ENCODE peak calls at places on chromosome 6, in nine cellular contexts. M, C, D, B, Z, I, E, J and A are unnamed samples.

GRCh38 chr6:169096326-169096882 is 157.2 kb downstream of the THBS2 start:
- DNase-seq in M (no peak), C (no peak), D (no peak), B (no peak), Z (no peak), I (no peak), E (no peak), J (no peak), A (no peak)

GRCh38 chr6:88371480-88371879 is 205.3 kb upstream of the CNR1 start:
- DNase-seq in M (no peak), C (no peak), D (no peak), B (no peak), Z (no peak), I (no peak), E (no peak), J (no peak), A (no peak)

GRCh38 chr6:142881771-142882170 is 63.2 kb downstream of the HIVEP2 start:
- DNase-seq in M (no peak), C (peak), D (no peak), B (no peak), Z (no peak), I (no peak), E (peak), J (no peak), A (no peak)

GRCh38 chr6:3456794-3457709 is at the start of gene SLC22A23:
- DNase-seq in M (peak), C (peak), D (peak), B (peak), Z (no peak), I (peak), E (peak), J (peak), A (peak)

GRCh38 chr6:37657117-37657886 is 40.4 kb downstream of the MDGA1 start:
- DNase-seq in M (peak), C (peak), D (no peak), B (no peak), Z (no peak), I (no peak), E (no peak), J (no peak), A (no peak)

GRCh38 chr6:2695464-2696095 is 55.1 kb downstream of the MYLK4 start:
- DNase-seq in M (peak), C (peak), D (no peak), B (no peak), Z (peak), I (no peak), E (peak), J (no peak), A (peak)

GRCh38 chr6:126217497-126217896 is 122.4 kb upstream of the CENPW start:
- DNase-seq in M (no peak), C (no peak), D (no peak), B (no peak), Z (no peak), I (no peak), E (no peak), J (no peak), A (no peak)

GRCh38 chr6:35151472-35151871 is 10.3 kb upstream of the TCP11 start:
- DNase-seq in M (no peak), C (no peak), D (no peak), B (no peak), Z (no peak), I (no peak), E (no peak), J (no peak), A (no peak)

GRCh38 chr6:42727084-42727601 is 4.7 kb upstream of the PRPH2 start:
- DNase-seq in M (no peak), C (no peak), D (peak), B (peak), Z (no peak), I (no peak), E (no peak), J (no peak), A (no peak)

GRCh38 chr6:63803371-63803770 is 167.8 kb downstream of the PHF3 start:
- DNase-seq in M (no peak), C (no peak), D (no peak), B (no peak), Z (no peak), I (no peak), E (no peak), J (no peak), A (no peak)

GRCh38 chr6:158452191-158452590 is 107.7 kb upstream of the TMEM181 start:
- DNase-seq in M (no peak), C (no peak), D (no peak), B (no peak), Z (no peak), I (no peak), E (peak), J (no peak), A (no peak)

GRCh38 chr6:46990031-46990644 is 52.0 kb downstream of the ADGRF1 start:
- DNase-seq in M (peak), C (no peak), D (peak), B (peak), Z (peak), I (no peak), E (no peak), J (peak), A (no peak)

GRCh38 chr6:6696867-6697531 is 108.5 kb downstream of the LY86 start:
- DNase-seq in M (peak), C (peak), D (peak), B (peak), Z (peak), I (peak), E (peak), J (peak), A (peak)

GRCh38 chr6:45830441-45831139 is 185.1 kb downstream of the CLIC5 start:
- DNase-seq in M (no peak), C (peak), D (no peak), B (no peak), Z (no peak), I (peak), E (no peak), J (peak), A (no peak)